ENCODE peak calls at places on chromosomes 1 and 21, in six cellular contexts. Y, S, C, M, G and L are unnamed samples.

GRCh38 chr21:39852021-39852721 is 15.1 kb upstream of the PCP4 start:
- DNase-seq in Y (no peak), S (no peak), C (no peak), M (no peak), G (peak; percentile 54), L (peak; percentile 64)

GRCh38 chr1:19416919-19417441 is 68.4 kb downstream of the CAPZB start:
- DNase-seq in Y (no peak), S (peak; percentile 63), C (no peak), M (no peak), G (no peak), L (no peak)

GRCh38 chr1:180168786-180169640 is 14.3 kb downstream of the QSOX1 start:
- DNase-seq in Y (peak; percentile 87), S (peak; percentile 70), C (peak; percentile 68), M (peak; percentile 35), G (peak; percentile 52), L (peak; percentile 28)

GRCh38 chr1:208652300-208653160 is 408.3 kb upstream of the PLXNA2 start:
- DNase-seq in Y (peak; percentile 69), S (peak; percentile 70), C (peak; percentile 78), M (peak; percentile 93), G (peak; percentile 82), L (peak; percentile 76)

GRCh38 chr1:150005606-150006005 is 4.9 kb downstream of the OTUD7B start:
- DNase-seq in Y (no peak), S (no peak), C (no peak), M (no peak), G (no peak), L (no peak)

GRCh38 chr1:39683591-39684312 is 7.5 kb downstream of the HPCAL4 start:
- DNase-seq in Y (peak; percentile 50), S (no peak), C (peak; percentile 35), M (no peak), G (no peak), L (no peak)

GRCh38 chr1:192732787-192733186 is 76.1 kb upstream of the RGS2 start:
- DNase-seq in Y (no peak), S (peak; percentile 15), C (no peak), M (no peak), G (peak; percentile 53), L (peak; percentile 26)

GRCh38 chr1:21586222-21586621 is 77.0 kb downstream of the ALPL start:
- DNase-seq in Y (no peak), S (no peak), C (peak; percentile 92), M (no peak), G (no peak), L (no peak)

GRCh38 chr1:50271968-50272578 is 151.2 kb downstream of the DMRTA2 start:
- DNase-seq in Y (peak; percentile 52), S (peak; percentile 34), C (peak; percentile 13), M (peak; percentile 70), G (no peak), L (peak; percentile 12)

GRCh38 chr21:36122977-36123376 is 11.9 kb upstream of the CBR3 start:
- DNase-seq in Y (no peak), S (no peak), C (no peak), M (no peak), G (no peak), L (no peak)

GRCh38 chr1:152029144-152029936 is 7.5 kb downstream of the S100A11 start:
- DNase-seq in Y (no peak), S (peak; percentile 70), C (no peak), M (no peak), G (no peak), L (peak; percentile 28)

GRCh38 chr1:210294991-210295773 is 33.5 kb upstream of the HHAT start:
- DNase-seq in Y (peak; percentile 74), S (peak; percentile 13), C (peak; percentile 67), M (peak; percentile 80), G (peak; percentile 52), L (peak; percentile 68)

GRCh38 chr1:77891200-77891599 is 2.8 kb downstream of the NEXN start:
- DNase-seq in Y (no peak), S (no peak), C (no peak), M (no peak), G (no peak), L (no peak)

GRCh38 chr1:68917456-68917855 is 420.6 kb upstream of the DEPDC1 start:
- DNase-seq in Y (no peak), S (no peak), C (no peak), M (no peak), G (no peak), L (no peak)

GRCh38 chr1:214720561-214720960 is 117.6 kb downstream of the CENPF start:
- DNase-seq in Y (no peak), S (no peak), C (no peak), M (no peak), G (no peak), L (no peak)

GRCh38 chr21:41425954-41426655 is at the start of gene MX1:
- DNase-seq in Y (peak; percentile 56), S (peak; percentile 51), C (peak; percentile 52), M (peak; percentile 12), G (no peak), L (peak; percentile 91)

GRCh38 chr1:153921803-153922075 is 1.0 kb downstream of the GATAD2B start:
- DNase-seq in Y (no peak), S (peak; percentile 21), C (no peak), M (no peak), G (no peak), L (no peak)